ENCODE peak calls at places on chromosomes 4 and X, in eight cellular contexts. K is stomach, I is IMR-90, Y is ascending aorta, C is K562, Z is mammary epithelial cell, D is uterus, M is left ventricle myocardium inferior. U is an unnamed sample. For H3K36me3, the result is how much of the 10 kb centered on the place peaks cover.

GRCh38 chrX:136863826-136864225 is 16.7 kb downstream of the RBMX start:
- DNase-seq in M (no peak), I (no peak), D (no peak), C (no peak), K (no peak), Z (peak), Y (no peak), U (no peak)

GRCh38 chr4:120286813-120287212 is 220.2 kb upstream of the MAD2L1 start:
- DNase-seq in Z (no peak), D (no peak), M (no peak), Y (no peak), K (no peak), I (no peak), C (no peak), U (no peak)

GRCh38 chrX:11557120-11557519 is 108.6 kb downstream of the ARHGAP6 start:
- DNase-seq in M (no peak), Y (no peak), Z (peak), D (no peak), C (no peak), K (no peak), I (peak), U (no peak)

GRCh38 chr4:72302981-72303704 is 265.9 kb downstream of the ADAMTS3 start:
- DNase-seq in I (peak), Z (peak), D (peak), C (peak), Y (no peak), M (no peak), K (peak), U (no peak)

GRCh38 chr4:173991321-173991720 is 292.1 kb downstream of the FBXO8 start:
- DNase-seq in D (no peak), M (no peak), Y (no peak), I (no peak), Z (no peak), C (no peak), K (no peak), U (no peak)

GRCh38 chr4:8303485-8304281 is 34.1 kb downstream of the HTRA3 start:
- DNase-seq in D (peak), Y (peak), Z (peak), C (peak), M (peak), K (no peak), I (peak), U (peak)

GRCh38 chrX:70129811-70130210 is 3.4 kb upstream of the IGBP1 start:
- DNase-seq in K (no peak), I (peak), Y (no peak), M (no peak), C (no peak), D (no peak), Z (peak), U (no peak)

GRCh38 chr4:85808104-85808503 is 333.2 kb downstream of the ARHGAP24 start:
- DNase-seq in D (no peak), K (no peak), I (no peak), Z (no peak), M (no peak), Y (no peak), C (no peak), U (no peak)

GRCh38 chr4:71066737-71067716 is 73.6 kb downstream of the DCK start:
- DNase-seq in I (no peak), Y (no peak), Z (no peak), K (no peak), C (no peak), M (no peak), D (no peak), U (no peak)

GRCh38 chr4:144645621-144646522 is at the start of gene HHIP:
- DNase-seq in D (peak), Z (peak), K (peak), M (peak), Y (peak), I (peak), C (peak), U (no peak)

GRCh38 chrX:109624022-109624421 is 950 bp downstream of the KCNE5 start:
- DNase-seq in Y (no peak), C (no peak), M (peak), K (no peak), Z (no peak), D (no peak), I (no peak), U (no peak)

GRCh38 chrX:103398321-103398937 is 22.1 kb downstream of the BEX3 start:
- DNase-seq in Y (no peak), K (no peak), D (no peak), M (no peak), Z (peak), I (peak), C (peak), U (no peak)

GRCh38 chr4:140149851-140150635 is 3.9 kb downstream of the MAML3 start:
- DNase-seq in I (peak), M (peak), Z (peak), Y (peak), C (peak), K (peak), D (peak), U (peak)

GRCh38 chrX:115583730-115584004 is 22.7 kb downstream of the PLS3 start:
- DNase-seq in Y (no peak), K (no peak), I (no peak), D (no peak), M (no peak), Z (no peak), C (no peak), U (no peak)

GRCh38 chr4:48909697-48910096 is 3.1 kb upstream of the OCIAD2 start:
- DNase-seq in D (peak), M (no peak), K (peak), Z (peak), I (peak), C (no peak), Y (peak), U (no peak)

GRCh38 chr4:90121961-90122748 is 5.0 kb upstream of the CCSER1 start:
- DNase-seq in Z (peak), D (no peak), M (no peak), Y (no peak), I (peak), C (no peak), K (no peak), U (no peak)

GRCh38 chr4:10296730-10297129 is 160.5 kb downstream of the ZNF518B start:
- DNase-seq in Z (peak), Y (no peak), D (no peak), M (no peak), K (peak), I (no peak), C (no peak), U (no peak)

GRCh38 chr4:170139764-170140163 is 50.0 kb upstream of the AADAT start:
- DNase-seq in Z (peak), C (no peak), D (no peak), Y (no peak), I (peak), K (no peak), M (no peak), U (no peak)

GRCh38 chrX:20594985-20595384 is 328.3 kb upstream of the RPS6KA3 start:
- DNase-seq in I (no peak), D (no peak), Y (no peak), Z (no peak), K (no peak), C (no peak), M (no peak), U (no peak)

GRCh38 chr4:84939111-84939510 is 27.4 kb downstream of the WDFY3 start:
- DNase-seq in M (no peak), Y (no peak), Z (no peak), I (no peak), K (no peak), C (no peak), D (no peak), U (no peak)

GRCh38 chr4:617644-618330 is 7.6 kb upstream of the PDE6B start:
- DNase-seq in M (no peak), K (no peak), D (no peak), C (no peak), Y (peak), I (no peak), Z (peak), U (peak)

GRCh38 chr4:128907966-128908365 is 98.5 kb downstream of the JADE1 start:
- DNase-seq in M (no peak), C (no peak), Z (no peak), K (no peak), I (no peak), Y (no peak), D (no peak), U (no peak)

GRCh38 chrX:24285082-24285481 is 28.8 kb downstream of the SUPT20HL2 start:
- DNase-seq in I (no peak), D (no peak), Y (no peak), K (no peak), C (no peak), Z (no peak), M (no peak), U (no peak)

GRCh38 chr4:153591441-153591840 is 92.6 kb upstream of the TLR2 start:
- DNase-seq in M (no peak), K (no peak), Z (no peak), Y (no peak), D (no peak), I (no peak), C (no peak), U (no peak)

GRCh38 chr4:153592090-153592489 is 92.0 kb upstream of the TLR2 start:
- DNase-seq in D (no peak), Z (no peak), C (no peak), I (no peak), Y (no peak), M (no peak), K (no peak), U (no peak)

GRCh38 chr4:153593166-153593565 is 90.9 kb upstream of the TLR2 start:
- DNase-seq in D (no peak), Z (no peak), C (no peak), K (no peak), M (no peak), I (no peak), Y (no peak), U (no peak)

GRCh38 chr4:153594208-153594607 is 89.9 kb upstream of the TLR2 start:
- DNase-seq in C (no peak), I (peak), Y (no peak), Z (no peak), K (no peak), D (no peak), M (no peak), U (no peak)

GRCh38 chr4:153595894-153596601 is 88.0 kb upstream of the TLR2 start:
- DNase-seq in I (no peak), K (no peak), C (no peak), D (no peak), Z (peak), M (no peak), Y (no peak), U (no peak)
- H3K36me3 ChIP-seq in I (under half), K (half or more), C (half or more), D (under half), Z (under half), M (half or more), Y (under half), U (half or more)

DNA sequence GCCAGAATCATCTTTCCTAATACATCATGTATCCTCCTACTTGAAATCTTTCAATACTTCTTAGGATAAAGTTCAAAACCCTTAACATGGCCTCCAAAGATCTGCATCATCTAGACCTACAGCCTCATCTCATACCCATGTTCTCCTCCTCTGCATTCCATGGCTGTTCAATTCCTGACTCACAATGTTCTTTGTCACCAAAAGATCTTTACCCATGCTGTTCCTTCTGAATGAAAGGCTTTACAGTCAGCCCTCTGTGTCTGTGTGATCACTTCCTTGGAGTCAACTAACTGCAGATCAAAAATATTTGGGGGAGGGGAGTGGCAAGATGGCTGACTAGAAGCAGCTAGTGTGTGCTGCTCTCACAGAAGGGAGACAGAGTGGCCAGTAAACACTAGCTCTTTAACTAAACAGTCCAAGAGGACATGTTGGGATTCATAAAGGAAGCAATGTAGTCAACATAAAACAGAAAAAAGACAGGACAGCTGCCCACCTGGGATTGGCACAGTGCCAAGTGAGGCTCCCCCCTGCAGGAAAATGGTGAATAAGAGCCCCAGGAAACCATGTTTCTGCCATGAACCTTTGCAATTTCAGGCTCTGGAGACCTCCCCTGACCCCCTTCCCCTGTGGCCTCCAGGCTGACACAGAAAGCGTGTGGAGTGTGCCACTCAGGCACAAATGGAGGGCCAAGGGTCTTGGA is 31.9 kb downstream of the CBR4 start:
- DNase-seq in C (no peak), D (no peak), Y (no peak), K (no peak), M (no peak), I (peak), Z (peak), U (no peak)
- H3K36me3 ChIP-seq in C (under half), D (under half), Y (under half), K (half or more), M (half or more), I (under half), Z (under half), U (half or more)

GRCh38 chrX:134484039-134484438 is 24.1 kb downstream of the HPRT1 start:
- DNase-seq in K (no peak), M (no peak), D (no peak), C (peak), Z (peak), Y (no peak), I (peak), U (no peak)
- H3K36me3 ChIP-seq in K (under half), M (under half), D (under half), C (half or more), Z (under half), Y (under half), I (under half), U (under half)

GRCh38 chr4:150561338-150561737 is 20.6 kb upstream of the MAB21L2 start:
- DNase-seq in I (no peak), Y (no peak), M (no peak), C (no peak), K (no peak), Z (no peak), D (no peak), U (no peak)
- H3K36me3 ChIP-seq in I (under half), Y (under half), M (under half), C (under half), K (under half), Z (under half), D (under half), U (under half)

GRCh38 chr4:39324446-39324845 is 41.7 kb downstream of the RFC1 start:
- DNase-seq in D (no peak), Y (no peak), K (no peak), I (no peak), M (no peak), Z (peak), C (no peak), U (no peak)

GRCh38 chr4:39326468-39326960 is 39.6 kb downstream of the RFC1 start:
- DNase-seq in Y (no peak), I (no peak), C (peak), D (no peak), M (no peak), Z (no peak), K (no peak), U (no peak)

GRCh38 chr4:39324897-39325613 is 41.1 kb downstream of the RFC1 start:
- DNase-seq in C (no peak), Z (no peak), M (no peak), Y (no peak), D (no peak), I (no peak), K (no peak), U (no peak)

GRCh38 chr4:39320381-39321115 is 45.6 kb downstream of the RFC1 start:
- DNase-seq in Y (no peak), C (no peak), Z (peak), K (no peak), D (no peak), M (no peak), I (peak), U (no peak)

DNA sequence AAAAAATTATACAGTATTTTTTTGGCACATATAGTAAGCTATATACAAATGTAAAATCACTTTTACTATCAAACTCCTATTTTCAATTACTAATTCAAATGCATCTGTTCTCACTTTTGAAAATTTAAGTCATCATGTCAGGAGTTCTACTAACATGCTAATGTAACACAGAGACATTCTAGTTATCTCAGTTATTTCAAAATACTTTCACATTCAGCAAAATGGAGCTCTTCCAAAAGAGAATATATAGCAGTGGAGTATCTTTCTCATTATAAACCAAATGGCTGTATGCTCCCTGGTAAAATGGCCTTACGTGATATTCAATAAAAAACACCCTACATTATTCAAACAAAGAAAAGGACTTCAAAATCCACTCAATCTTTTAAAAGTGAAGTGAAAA is 42.3 kb downstream of the RFC1 start:
- DNase-seq in Y (no peak), Z (no peak), K (no peak), M (no peak), D (no peak), I (no peak), C (no peak), U (no peak)
- H3K36me3 ChIP-seq in Y (under half), Z (under half), K (half or more), M (under half), D (under half), I (under half), C (half or more), U (half or more)

DNA sequence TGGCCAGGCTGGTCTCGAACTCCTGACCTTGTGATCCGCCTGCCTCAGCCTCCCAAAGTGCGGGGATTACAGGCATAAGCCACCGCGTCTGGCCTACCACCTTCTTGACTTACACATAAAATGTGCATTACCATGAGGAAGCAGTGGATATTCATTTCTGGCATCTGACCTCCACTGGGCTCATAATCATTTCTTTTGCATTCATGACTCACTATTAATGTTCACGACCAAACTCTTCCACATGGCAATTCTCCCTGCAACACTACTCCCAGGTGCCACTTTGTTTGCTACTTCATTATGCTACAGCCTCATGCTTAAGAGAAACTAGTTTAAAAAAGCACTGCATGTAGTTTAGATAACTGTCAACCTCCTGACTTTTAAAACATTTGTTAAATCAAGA is 22.7 kb downstream of the RASGEF1B start:
- DNase-seq in M (no peak), K (no peak), I (peak), Z (no peak), D (no peak), C (no peak), Y (no peak), U (no peak)
- H3K36me3 ChIP-seq in M (under half), K (half or more), I (under half), Z (under half), D (under half), C (under half), Y (under half), U (half or more)

GRCh38 chr4:2924765-2925301 is 38.4 kb downstream of the NOP14 start:
- DNase-seq in C (no peak), D (peak), Z (no peak), K (peak), M (no peak), Y (peak), I (no peak), U (peak)

GRCh38 chr4:2925496-2925895 is 37.7 kb downstream of the NOP14 start:
- DNase-seq in I (no peak), C (no peak), M (no peak), K (no peak), D (peak), Y (peak), Z (no peak), U (peak)

GRCh38 chr4:2923141-2923551 is 40.1 kb downstream of the NOP14 start:
- DNase-seq in M (no peak), I (peak), Y (peak), C (no peak), K (peak), D (peak), Z (peak), U (no peak)

GRCh38 chr4:2923678-2924173 is 39.5 kb downstream of the NOP14 start:
- DNase-seq in C (no peak), K (peak), I (no peak), Y (peak), D (peak), Z (no peak), M (no peak), U (peak)

GRCh38 chr4:2924286-2924685 is 38.9 kb downstream of the NOP14 start:
- DNase-seq in Y (peak), Z (no peak), D (peak), C (no peak), I (no peak), K (peak), M (no peak), U (peak)
- H3K36me3 ChIP-seq in Y (half or more), Z (under half), D (under half), C (half or more), I (half or more), K (half or more), M (half or more), U (half or more)

U was measured in spleen.